ENCODE peak calls at places on chromosomes 11 and 22, in ten cellular contexts. L, C, P, O, I, Q, K, Y, M and D are unnamed samples.

GRCh38 chr11:3922056-3922455 is 66.6 kb downstream of the STIM1 start:
- DNase-seq in Y (no peak), C (no peak), O (no peak), Q (no peak), L (no peak), I (no peak), P (no peak), M (no peak), K (no peak), D (no peak)

GRCh38 chr11:3201677-3202181 is 16.9 kb downstream of the MRGPRG start:
- DNase-seq in Q (no peak), K (no peak), O (no peak), P (no peak), I (no peak), C (no peak), Y (no peak), L (no peak), M (no peak), D (no peak)

GRCh38 chr11:1888347-1888753 is 3.3 kb downstream of the PRR33 start:
- DNase-seq in O (no peak), P (no peak), Y (no peak), K (no peak), L (no peak), M (no peak), Q (no peak), C (no peak), I (no peak), D (no peak)

GRCh38 chr11:76918941-76919386 is 58.2 kb downstream of the ACER3 start:
- DNase-seq in Y (no peak), K (peak), C (no peak), M (no peak), Q (peak), P (peak), I (peak), O (peak), L (no peak), D (no peak)

GRCh38 chr22:35918466-35918865 is 110.2 kb downstream of the RBFOX2 start:
- DNase-seq in Y (no peak), P (no peak), K (no peak), Q (peak), L (no peak), M (no peak), I (no peak), C (no peak), O (no peak), D (no peak)

GRCh38 chr11:110125632-110126031 is 32.4 kb downstream of the ZC3H12C start:
- DNase-seq in M (no peak), Q (peak), L (no peak), I (peak), Y (no peak), O (no peak), C (no peak), P (no peak), K (no peak), D (no peak)

GRCh38 chr11:72681226-72682153 is 7.3 kb upstream of the PDE2A start:
- DNase-seq in O (peak), L (peak), Q (no peak), C (no peak), Y (no peak), K (no peak), M (no peak), P (no peak), I (no peak), D (peak)

GRCh38 chr11:36945384-36945783 is 347.3 kb upstream of the RAG2 start:
- DNase-seq in O (no peak), C (no peak), I (peak), K (no peak), Q (peak), L (no peak), Y (no peak), M (no peak), P (no peak), D (no peak)

GRCh38 chr11:19365743-19366410 is 125.1 kb upstream of the E2F8 start:
- DNase-seq in Y (no peak), I (no peak), L (no peak), M (no peak), Q (peak), K (no peak), O (no peak), P (no peak), C (no peak), D (no peak)

GRCh38 chr22:24333301-24333700 is 62.7 kb downstream of the SPECC1L start:
- DNase-seq in Q (peak), Y (no peak), M (no peak), I (peak), C (no peak), K (no peak), O (no peak), L (no peak), P (no peak), D (no peak)

GRCh38 chr11:78840623-78841022 is 266.0 kb upstream of the NARS2 start:
- DNase-seq in Y (no peak), Q (peak), C (no peak), L (no peak), M (no peak), O (no peak), K (no peak), I (no peak), P (no peak), D (no peak)

GRCh38 chr11:122852071-122852831 is 14.0 kb downstream of the CRTAM start:
- DNase-seq in Y (no peak), M (no peak), O (peak), K (no peak), C (no peak), Q (no peak), L (no peak), P (peak), I (peak), D (peak)